ENCODE peak calls at places on chromosomes 7 and 10, in ten cellular contexts. One of them, this sample, is unnamed. For H3K4me1, the result is how much of the 10 kb centered on the place peaks cover.

GRCh38 chr7:95718556-95719410 is 53.6 kb upstream of the DYNC1I1 start:
- DNase-seq in Peyer's patch: no peak
- DNase-seq in heart left ventricle: no peak
- DNase-seq in keratinocyte: no peak
- DNase-seq in body of pancreas: no peak
- DNase-seq in CD8-positive, alpha-beta memory T cell: no peak
- DNase-seq in fibroblast of lung: peak
- DNase-seq in cardiac muscle cell: peak
- DNase-seq in ovary: no peak
- DNase-seq in GM12878: no peak
- DNase-seq in this sample: peak

GRCh38 chr10:88076027-88076880 is 212.8 kb downstream of the PTEN start:
- DNase-seq in cardiac muscle cell: no peak
- DNase-seq in body of pancreas: no peak
- DNase-seq in keratinocyte: no peak
- DNase-seq in fibroblast of lung: no peak
- DNase-seq in GM12878: no peak
- DNase-seq in Peyer's patch: no peak
- DNase-seq in ovary: no peak
- DNase-seq in heart left ventricle: no peak
- DNase-seq in CD8-positive, alpha-beta memory T cell: no peak
- DNase-seq in this sample: no peak

GRCh38 chr7:93544686-93545085 is 29.8 kb downstream of the CALCR start:
- DNase-seq in heart left ventricle: no peak
- DNase-seq in cardiac muscle cell: no peak
- DNase-seq in keratinocyte: no peak
- DNase-seq in Peyer's patch: no peak
- DNase-seq in ovary: no peak
- DNase-seq in body of pancreas: no peak
- DNase-seq in fibroblast of lung: no peak
- DNase-seq in CD8-positive, alpha-beta memory T cell: no peak
- DNase-seq in GM12878: no peak
- DNase-seq in this sample: no peak

GRCh38 chr10:124539935-124540641 is 78.5 kb downstream of the LHPP start:
- DNase-seq in cardiac muscle cell: peak
- DNase-seq in ovary: peak
- DNase-seq in Peyer's patch: peak
- DNase-seq in GM12878: no peak
- DNase-seq in fibroblast of lung: peak
- DNase-seq in body of pancreas: peak
- DNase-seq in heart left ventricle: peak
- DNase-seq in keratinocyte: no peak
- DNase-seq in CD8-positive, alpha-beta memory T cell: peak
- DNase-seq in this sample: no peak

GRCh38 chr7:115805458-115805857 is 225.1 kb downstream of the TFEC start:
- DNase-seq in CD8-positive, alpha-beta memory T cell: no peak
- DNase-seq in body of pancreas: no peak
- DNase-seq in heart left ventricle: no peak
- DNase-seq in GM12878: no peak
- DNase-seq in fibroblast of lung: peak
- DNase-seq in keratinocyte: no peak
- DNase-seq in Peyer's patch: no peak
- DNase-seq in cardiac muscle cell: no peak
- DNase-seq in ovary: no peak
- DNase-seq in this sample: no peak

GRCh38 chr7:111763221-111763791 is 201.0 kb upstream of the IMMP2L start:
- DNase-seq in CD8-positive, alpha-beta memory T cell: no peak
- DNase-seq in body of pancreas: no peak
- DNase-seq in heart left ventricle: no peak
- DNase-seq in keratinocyte: no peak
- DNase-seq in Peyer's patch: no peak
- DNase-seq in GM12878: no peak
- DNase-seq in ovary: no peak
- DNase-seq in fibroblast of lung: peak
- DNase-seq in cardiac muscle cell: peak
- DNase-seq in this sample: no peak

GRCh38 chr10:109428775-109429480 is 494.4 kb downstream of the XPNPEP1 start:
- DNase-seq in CD8-positive, alpha-beta memory T cell: no peak
- DNase-seq in fibroblast of lung: no peak
- DNase-seq in body of pancreas: no peak
- DNase-seq in ovary: no peak
- DNase-seq in GM12878: no peak
- DNase-seq in cardiac muscle cell: no peak
- DNase-seq in Peyer's patch: no peak
- DNase-seq in heart left ventricle: no peak
- DNase-seq in keratinocyte: no peak
- DNase-seq in this sample: no peak

GRCh38 chr10:68526634-68527132 is 640 bp downstream of the SLC25A16 start:
- DNase-seq in CD8-positive, alpha-beta memory T cell: no peak
- DNase-seq in body of pancreas: no peak
- DNase-seq in heart left ventricle: no peak
- DNase-seq in fibroblast of lung: no peak
- DNase-seq in keratinocyte: no peak
- DNase-seq in cardiac muscle cell: no peak
- DNase-seq in ovary: no peak
- DNase-seq in Peyer's patch: no peak
- DNase-seq in GM12878: no peak
- DNase-seq in this sample: no peak

GRCh38 chr10:49679480-49679893 is at the start of gene C10orf53:
- DNase-seq in GM12878: no peak
- DNase-seq in Peyer's patch: no peak
- DNase-seq in body of pancreas: peak
- DNase-seq in ovary: no peak
- DNase-seq in CD8-positive, alpha-beta memory T cell: no peak
- DNase-seq in heart left ventricle: no peak
- DNase-seq in keratinocyte: no peak
- DNase-seq in fibroblast of lung: peak
- DNase-seq in cardiac muscle cell: peak
- DNase-seq in this sample: no peak

GRCh38 chr10:94193466-94193924 is 169.2 kb downstream of the NOC3L start:
- DNase-seq in Peyer's patch: no peak
- DNase-seq in heart left ventricle: no peak
- DNase-seq in ovary: no peak
- DNase-seq in CD8-positive, alpha-beta memory T cell: no peak
- DNase-seq in fibroblast of lung: peak
- DNase-seq in cardiac muscle cell: peak
- DNase-seq in keratinocyte: no peak
- DNase-seq in GM12878: no peak
- DNase-seq in body of pancreas: no peak
- DNase-seq in this sample: no peak

DNA sequence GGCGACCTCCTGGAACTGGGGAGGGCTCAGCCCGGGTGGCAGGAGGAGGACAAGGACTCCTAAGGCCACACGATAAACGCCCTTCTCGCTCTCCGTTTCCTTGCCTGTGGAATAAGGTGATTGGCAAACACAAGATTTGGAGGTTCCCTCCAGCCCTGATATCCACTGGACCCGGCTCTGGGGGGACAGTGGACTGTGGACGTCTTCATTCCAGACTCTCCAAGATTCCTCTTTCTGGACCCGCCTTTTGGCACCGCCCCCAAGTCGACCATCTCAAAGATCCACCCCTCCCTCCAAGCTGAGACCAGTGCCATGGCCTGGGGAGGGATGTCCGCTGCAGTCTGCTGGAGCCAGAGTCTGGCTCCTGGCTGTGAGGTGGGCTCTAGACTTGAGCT is 23.6 kb downstream of the ZNF783 start:
- DNase-seq in Peyer's patch: peak
- DNase-seq in GM12878: no peak
- DNase-seq in cardiac muscle cell: peak
- DNase-seq in keratinocyte: no peak
- DNase-seq in fibroblast of lung: peak
- DNase-seq in CD8-positive, alpha-beta memory T cell: no peak
- DNase-seq in body of pancreas: peak
- DNase-seq in heart left ventricle: no peak
- DNase-seq in ovary: peak
- DNase-seq in this sample: peak
- H3K27ac ChIP-seq in Peyer's patch: peak
- H3K27ac ChIP-seq in GM12878: no peak
- H3K27ac ChIP-seq in cardiac muscle cell: no peak
- H3K27ac ChIP-seq in keratinocyte: no peak
- H3K27ac ChIP-seq in fibroblast of lung: peak
- H3K27ac ChIP-seq in CD8-positive, alpha-beta memory T cell: peak
- H3K27ac ChIP-seq in body of pancreas: peak
- H3K27ac ChIP-seq in heart left ventricle: no peak
- H3K27ac ChIP-seq in ovary: no peak
- H3K27ac ChIP-seq in this sample: no peak

DNA sequence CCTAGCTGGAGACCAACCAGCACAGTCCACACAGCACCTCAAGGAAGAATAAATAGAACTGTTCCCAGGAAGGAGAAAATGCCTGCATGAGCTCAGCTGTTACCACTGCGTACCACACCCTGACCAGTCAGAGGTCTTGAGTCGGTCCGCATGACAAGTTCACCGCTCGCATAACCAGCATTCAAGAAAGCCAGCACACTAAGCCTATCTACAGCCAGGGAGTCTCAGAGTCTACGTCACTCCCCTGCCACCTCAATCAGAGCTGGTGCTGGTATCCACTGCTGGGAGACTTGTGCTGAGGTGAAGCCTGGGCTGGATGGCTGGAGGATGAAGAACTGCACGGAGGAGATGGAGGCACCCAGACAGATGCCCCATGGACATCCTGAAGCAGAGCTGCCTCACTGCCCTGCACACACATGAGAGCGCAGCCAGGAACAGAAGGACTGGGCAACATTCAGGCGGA is 19.6 kb downstream of the AKR1C1 start:
- DNase-seq in GM12878: no peak
- DNase-seq in fibroblast of lung: peak
- DNase-seq in Peyer's patch: no peak
- DNase-seq in CD8-positive, alpha-beta memory T cell: no peak
- DNase-seq in ovary: no peak
- DNase-seq in keratinocyte: no peak
- DNase-seq in cardiac muscle cell: no peak
- DNase-seq in heart left ventricle: no peak
- DNase-seq in body of pancreas: peak
- DNase-seq in this sample: no peak
- H3K4me3 ChIP-seq in GM12878: no peak
- H3K4me3 ChIP-seq in fibroblast of lung: no peak
- H3K4me3 ChIP-seq in Peyer's patch: no peak
- H3K4me3 ChIP-seq in CD8-positive, alpha-beta memory T cell: no peak
- H3K4me3 ChIP-seq in ovary: no peak
- H3K4me3 ChIP-seq in keratinocyte: no peak
- H3K4me3 ChIP-seq in cardiac muscle cell: no peak
- H3K4me3 ChIP-seq in heart left ventricle: no peak
- H3K4me3 ChIP-seq in body of pancreas: no peak
- H3K4me3 ChIP-seq in this sample: no peak

DNA sequence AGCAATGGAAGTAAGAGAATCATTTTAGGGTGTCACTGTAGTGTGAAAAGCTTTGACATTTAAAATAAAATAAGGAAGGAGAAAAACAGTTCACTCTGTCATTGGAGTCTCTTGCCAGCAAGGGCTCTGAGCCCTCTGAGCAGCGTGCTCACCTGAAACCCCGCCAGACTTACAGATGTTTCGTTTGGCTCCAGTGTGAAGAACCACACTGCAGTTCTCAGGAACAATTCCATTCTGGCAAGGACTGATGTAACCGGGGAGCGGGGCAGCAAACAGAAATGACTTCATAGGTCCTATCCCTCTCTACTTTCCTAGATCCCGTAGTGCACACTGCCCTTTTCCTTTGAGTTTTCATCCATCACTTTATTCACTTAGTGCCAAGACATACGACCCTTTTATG is 164.3 kb downstream of the CELF2 start:
- DNase-seq in CD8-positive, alpha-beta memory T cell: no peak
- DNase-seq in keratinocyte: no peak
- DNase-seq in ovary: peak
- DNase-seq in body of pancreas: peak
- DNase-seq in cardiac muscle cell: no peak
- DNase-seq in fibroblast of lung: no peak
- DNase-seq in GM12878: no peak
- DNase-seq in Peyer's patch: no peak
- DNase-seq in heart left ventricle: no peak
- DNase-seq in this sample: no peak
- H3K4me1 ChIP-seq in CD8-positive, alpha-beta memory T cell: half or more
- H3K4me1 ChIP-seq in keratinocyte: under half
- H3K4me1 ChIP-seq in ovary: under half
- H3K4me1 ChIP-seq in body of pancreas: under half
- H3K4me1 ChIP-seq in cardiac muscle cell: under half
- H3K4me1 ChIP-seq in fibroblast of lung: under half
- H3K4me1 ChIP-seq in GM12878: half or more
- H3K4me1 ChIP-seq in Peyer's patch: under half
- H3K4me1 ChIP-seq in heart left ventricle: under half
- H3K4me1 ChIP-seq in this sample: under half

GRCh38 chr7:140982508-140982907 is 32.2 kb downstream of the MRPS33 start:
- DNase-seq in heart left ventricle: no peak
- DNase-seq in ovary: no peak
- DNase-seq in keratinocyte: no peak
- DNase-seq in Peyer's patch: no peak
- DNase-seq in CD8-positive, alpha-beta memory T cell: no peak
- DNase-seq in body of pancreas: no peak
- DNase-seq in fibroblast of lung: no peak
- DNase-seq in cardiac muscle cell: no peak
- DNase-seq in GM12878: no peak
- DNase-seq in this sample: no peak

GRCh38 chr7:140989068-140989467 is 25.7 kb downstream of the MRPS33 start:
- DNase-seq in body of pancreas: no peak
- DNase-seq in fibroblast of lung: no peak
- DNase-seq in ovary: no peak
- DNase-seq in GM12878: no peak
- DNase-seq in Peyer's patch: no peak
- DNase-seq in heart left ventricle: no peak
- DNase-seq in CD8-positive, alpha-beta memory T cell: no peak
- DNase-seq in cardiac muscle cell: no peak
- DNase-seq in keratinocyte: no peak
- DNase-seq in this sample: no peak

GRCh38 chr7:140983802-140984201 is 30.9 kb downstream of the MRPS33 start:
- DNase-seq in heart left ventricle: no peak
- DNase-seq in GM12878: no peak
- DNase-seq in fibroblast of lung: peak
- DNase-seq in Peyer's patch: no peak
- DNase-seq in cardiac muscle cell: no peak
- DNase-seq in CD8-positive, alpha-beta memory T cell: no peak
- DNase-seq in body of pancreas: no peak
- DNase-seq in ovary: no peak
- DNase-seq in keratinocyte: no peak
- DNase-seq in this sample: no peak
- H3K27ac ChIP-seq in heart left ventricle: no peak
- H3K27ac ChIP-seq in GM12878: no peak
- H3K27ac ChIP-seq in fibroblast of lung: no peak
- H3K27ac ChIP-seq in Peyer's patch: no peak
- H3K27ac ChIP-seq in cardiac muscle cell: no peak
- H3K27ac ChIP-seq in CD8-positive, alpha-beta memory T cell: no peak
- H3K27ac ChIP-seq in body of pancreas: no peak
- H3K27ac ChIP-seq in ovary: no peak
- H3K27ac ChIP-seq in keratinocyte: no peak
- H3K27ac ChIP-seq in this sample: no peak

GRCh38 chr10:96288151-96288621 is 16.0 kb upstream of the DNTT start:
- DNase-seq in cardiac muscle cell: no peak
- DNase-seq in fibroblast of lung: no peak
- DNase-seq in keratinocyte: no peak
- DNase-seq in body of pancreas: no peak
- DNase-seq in GM12878: peak
- DNase-seq in ovary: no peak
- DNase-seq in Peyer's patch: no peak
- DNase-seq in CD8-positive, alpha-beta memory T cell: no peak
- DNase-seq in heart left ventricle: no peak
- DNase-seq in this sample: no peak
- H3K4me3 ChIP-seq in cardiac muscle cell: no peak
- H3K4me3 ChIP-seq in fibroblast of lung: no peak
- H3K4me3 ChIP-seq in keratinocyte: no peak
- H3K4me3 ChIP-seq in body of pancreas: no peak
- H3K4me3 ChIP-seq in GM12878: peak
- H3K4me3 ChIP-seq in ovary: no peak
- H3K4me3 ChIP-seq in Peyer's patch: peak
- H3K4me3 ChIP-seq in CD8-positive, alpha-beta memory T cell: peak
- H3K4me3 ChIP-seq in heart left ventricle: no peak
- H3K4me3 ChIP-seq in this sample: no peak

This sample was measured in SJSA1.